ENCODE peak calls at places on chromosomes 1 and 21, in nine cellular contexts. G is endothelial cell; J is GDM1; S is stimulated activated CD8-positive, alpha-beta memory T cell treated with anti-CD3 and anti-CD28 coated beads, Interleukin-15, amount 100 ng/mL, for 1 hour; Z is nucleus accumbens; M is mucosa of gallbladder; F is left lung; Q is stromal cell of bone marrow; T is A172. H is an unnamed sample.

GRCh38 chr1:184867866-184868585 is 106.3 kb downstream of the NIBAN1 start:
- DNase-seq in G (no peak), J (no peak), S (no peak), Z (no peak), M (no peak), F (no peak), Q (no peak), T (no peak), H (no peak)

GRCh38 chr1:151655362-151655761 is 43.5 kb downstream of the SNX27 start:
- DNase-seq in G (no peak), J (no peak), S (no peak), Z (no peak), M (no peak), F (no peak), Q (no peak), T (no peak), H (no peak)

GRCh38 chr1:65175171-65176070 is 27.4 kb downstream of the AK4 start:
- DNase-seq in G (no peak), J (no peak), S (no peak), Z (no peak), M (no peak), F (no peak), Q (no peak), T (no peak), H (no peak)

GRCh38 chr21:29403922-29404538 is 105.3 kb downstream of the BACH1 start:
- DNase-seq in G (no peak), J (no peak), S (no peak), Z (no peak), M (no peak), F (peak; percentile 52), Q (no peak), T (no peak), H (no peak)

GRCh38 chr1:156623946-156624813 is 5.0 kb downstream of the HAPLN2 start:
- DNase-seq in G (peak; percentile 69), J (no peak), S (no peak), Z (peak; percentile 18), M (no peak), F (no peak), Q (no peak), T (no peak), H (peak; percentile 76)

GRCh38 chr1:182340233-182341058 is 51.1 kb downstream of the GLUL start:
- DNase-seq in G (no peak), J (no peak), S (no peak), Z (no peak), M (no peak), F (no peak), Q (peak; percentile 8), T (no peak), H (no peak)

GRCh38 chr1:91730781-91731732 is 154.9 kb downstream of the TGFBR3 start:
- DNase-seq in G (no peak), J (no peak), S (no peak), Z (no peak), M (no peak), F (peak; percentile 58), Q (no peak), T (peak; percentile 22), H (peak; percentile 34)

GRCh38 chr21:46096596-46096981 is 1.3 kb upstream of the COL6A2 start:
- DNase-seq in G (peak; percentile 2), J (no peak), S (no peak), Z (no peak), M (peak; percentile 8), F (no peak), Q (no peak), T (no peak), H (no peak)